ENCODE peak calls at places on chromosome 15, in five cellular contexts. X, N, R, O and T are unnamed samples.

GRCh38 chr15:71747128-71748083 is 62.9 kb upstream of the NR2E3 start:
- DNase-seq in O (no peak), R (no peak), N (no peak), X (no peak), T (no peak)

GRCh38 chr15:48352474-48353072 is 21.3 kb downstream of the DUT start:
- DNase-seq in X (peak), N (peak), O (peak), R (no peak), T (peak)

GRCh38 chr15:52097176-52097575 is 15.4 kb downstream of the BCL2L10 start:
- DNase-seq in X (no peak), R (no peak), N (no peak), O (no peak), T (no peak)

GRCh38 chr15:99429681-99430081 is 136.1 kb upstream of the MEF2A start:
- DNase-seq in X (no peak), N (no peak), R (no peak), O (no peak), T (no peak)

GRCh38 chr15:57234156-57234555 is 142.1 kb upstream of the CGNL1 start:
- DNase-seq in O (no peak), R (no peak), X (no peak), N (no peak), T (no peak)

GRCh38 chr15:95085056-95085455 is 853.7 kb downstream of the MCTP2 start:
- DNase-seq in R (no peak), X (no peak), N (no peak), O (no peak), T (no peak)

GRCh38 chr15:35293353-35294130 is 208.4 kb upstream of the NANOGP8 start:
- DNase-seq in X (no peak), O (no peak), R (no peak), N (no peak), T (no peak)

GRCh38 chr15:39946862-39947261 is 12.9 kb downstream of the EIF2AK4 start:
- DNase-seq in N (no peak), R (no peak), O (no peak), X (no peak), T (no peak)

GRCh38 chr15:60299452-60300047 is 98.2 kb downstream of the ANXA2 start:
- DNase-seq in O (no peak), X (peak), N (no peak), R (no peak), T (peak)

GRCh38 chr15:45589296-45589695 is 2.1 kb downstream of the BLOC1S6 start:
- DNase-seq in O (no peak), X (no peak), R (no peak), N (no peak), T (no peak)

GRCh38 chr15:35931942-35932341 is 386.0 kb upstream of the DPH6 start:
- DNase-seq in N (no peak), R (no peak), O (no peak), X (no peak), T (no peak)

GRCh38 chr15:75620043-75620775 is 5.3 kb downstream of the SNUPN start:
- DNase-seq in N (no peak), X (no peak), R (peak), O (no peak), T (no peak)

GRCh38 chr15:52803543-52804306 is 13.6 kb upstream of the ONECUT1 start:
- DNase-seq in N (no peak), R (no peak), X (no peak), O (no peak), T (no peak)

GRCh38 chr15:99732268-99732641 is 982 bp downstream of the LYSMD4 start:
- DNase-seq in O (no peak), N (no peak), X (no peak), R (no peak), T (no peak)

GRCh38 chr15:80174017-80174746 is 21.4 kb downstream of the FAH start:
- DNase-seq in N (no peak), R (no peak), X (no peak), O (no peak), T (no peak)

GRCh38 chr15:45129651-45130129 is at the start of the genes DUOX1 and DUOXA1:
- DNase-seq in R (no peak), O (no peak), X (no peak), N (no peak), T (no peak)

GRCh38 chr15:64163662-64164362 is 990 bp upstream of the PPIB start:
- DNase-seq in O (no peak), N (no peak), X (no peak), R (peak), T (no peak)

GRCh38 chr15:45573961-45574629 is 13.1 kb upstream of the BLOC1S6 start:
- DNase-seq in O (no peak), X (no peak), R (no peak), N (no peak), T (no peak)

GRCh38 chr15:67174864-67175573 is 79.4 kb downstream of the AAGAB start:
- DNase-seq in X (no peak), O (peak), N (no peak), R (no peak), T (no peak)

GRCh38 chr15:51338496-51338895 is at the start of gene CYP19A1:
- DNase-seq in R (no peak), X (no peak), O (no peak), N (no peak), T (no peak)

GRCh38 chr15:61835476-61836106 is 224.7 kb downstream of the VPS13C start:
- DNase-seq in N (peak), R (no peak), X (peak), O (peak), T (no peak)

GRCh38 chr15:35690698-35691116 is 144.7 kb upstream of the DPH6 start:
- DNase-seq in O (no peak), R (no peak), N (no peak), X (no peak), T (no peak)

GRCh38 chr15:33086500-33087141 is 107.9 kb downstream of the FMN1 start:
- DNase-seq in N (peak), O (no peak), R (no peak), X (no peak), T (peak)

GRCh38 chr15:82985688-82986441 is at the start of gene RAMAC:
- DNase-seq in N (peak), R (peak), X (peak), O (peak), T (peak)

GRCh38 chr15:68609618-68610017 is 30.8 kb downstream of the CORO2B start:
- DNase-seq in N (no peak), X (no peak), O (no peak), R (no peak), T (no peak)

GRCh38 chr15:66231421-66232266 is 21.9 kb downstream of the MEGF11 start:
- DNase-seq in N (no peak), R (no peak), O (no peak), X (no peak), T (no peak)

GRCh38 chr15:61364871-61365270 is 135.8 kb upstream of the RORA start:
- DNase-seq in N (no peak), O (no peak), R (no peak), X (no peak), T (no peak)

GRCh38 chr15:63587527-63587926 is 9.7 kb upstream of the FBXL22 start:
- DNase-seq in N (no peak), O (no peak), X (no peak), R (no peak), T (no peak)